ENCODE peak calls at places on chromosome 5, in four cellular contexts. Q is NCI-H2029, N is head of caudate nucleus, Z is kidney epithelial cell. R is an unnamed sample.
A peak's percentile ranks its signal among the peaks of the same experiment; 100 is the strongest.

GRCh38 chr5:127072861-127073846 is at the start of gene C5orf63:
- DNase-seq in Q (peak; percentile 60), N (peak; percentile 34), Z (no peak), R (no peak)

GRCh38 chr5:178329331-178329730 is 96.7 kb upstream of the PHYKPL start:
- DNase-seq in Q (no peak), N (no peak), Z (no peak), R (no peak)

GRCh38 chr5:89457411-89458329 is 574.7 kb upstream of the MEF2C start:
- DNase-seq in Q (peak; percentile 53), N (no peak), Z (peak; percentile 47), R (no peak)

GRCh38 chr5:153555420-153556114 is 65.1 kb downstream of the GRIA1 start:
- DNase-seq in Q (no peak), N (no peak), Z (no peak), R (no peak)

GRCh38 chr5:64637144-64637543 is 53.2 kb upstream of the SHISAL2B start:
- DNase-seq in Q (no peak), N (no peak), Z (no peak), R (no peak)

GRCh38 chr5:36703245-36703860 is 96.9 kb downstream of the SLC1A3 start:
- DNase-seq in Q (no peak), N (no peak), Z (no peak), R (no peak)

GRCh38 chr5:125393416-125393815 is 647.0 kb upstream of the ZNF608 start:
- DNase-seq in Q (no peak), N (no peak), Z (no peak), R (no peak)

GRCh38 chr5:100553209-100553608 is 18.0 kb downstream of the FAM174A start:
- DNase-seq in Q (no peak), N (no peak), Z (no peak), R (no peak)

GRCh38 chr5:74625742-74626241 is 14.7 kb downstream of the ENC1 start:
- DNase-seq in Q (no peak), N (no peak), Z (no peak), R (no peak)

GRCh38 chr5:76787237-76787636 is 31.6 kb upstream of the F2RL1 start:
- DNase-seq in Q (peak; percentile 66), N (no peak), Z (peak; percentile 62), R (no peak)

GRCh38 chr5:173781826-173782670 is 106.1 kb upstream of the CPEB4 start:
- DNase-seq in Q (no peak), N (peak; percentile 78), Z (peak; percentile 61), R (no peak)

GRCh38 chr5:52841114-52841513 is 53.4 kb downstream of the ITGA1 start:
- DNase-seq in Q (no peak), N (no peak), Z (no peak), R (no peak)